ENCODE peak calls at places on chromosomes 13 and 19, in six cellular contexts. O is K562, M is hepatocyte, Q is neural progenitor cell, T is PC-3, A is H1. E is an unnamed sample. For H3K4me1, the result is how much of the 10 kb centered on the place peaks cover.

GRCh38 chr13:30340367-30341184 is 33.2 kb upstream of the KATNAL1 start:
- DNase-seq in Q (no peak), M (peak), A (no peak), T (peak), O (peak), E (peak)

GRCh38 chr19:31274964-31275319 is 74.3 kb downstream of the TSHZ3 start:
- DNase-seq in T (no peak), Q (no peak), O (no peak), M (no peak), A (no peak), E (no peak)

GRCh38 chr19:13116282-13117175 is at the start of gene TRMT1:
- DNase-seq in Q (peak), T (peak), M (peak), A (peak), O (peak), E (peak)

GRCh38 chr19:38507551-38508127 is 74.1 kb downstream of the RYR1 start:
- DNase-seq in O (no peak), M (no peak), A (no peak), T (no peak), Q (no peak), E (no peak)

GRCh38 chr13:62704795-62705329 is 1289.2 kb upstream of the PCDH20 start:
- DNase-seq in O (no peak), A (no peak), T (no peak), M (no peak), Q (no peak), E (no peak)

GRCh38 chr13:101783554-101783953 is 331.1 kb downstream of the ITGBL1 start:
- DNase-seq in O (no peak), T (no peak), A (no peak), M (no peak), Q (no peak), E (no peak)

GRCh38 chr13:33183431-33184130 is 102.0 kb downstream of the STARD13 start:
- DNase-seq in M (no peak), A (no peak), Q (no peak), T (no peak), O (no peak), E (no peak)

GRCh38 chr13:27953671-27954405 is 15.3 kb downstream of the CDX2 start:
- DNase-seq in O (peak), M (peak), A (no peak), Q (peak), T (peak), E (peak)

GRCh38 chr19:48466571-48467325 is 2.4 kb upstream of the CYTH2 start:
- DNase-seq in M (no peak), Q (no peak), O (no peak), T (peak), A (no peak), E (peak)

GRCh38 chr19:56637976-56638555 is 4.9 kb upstream of the SMIM17 start:
- DNase-seq in T (peak), O (peak), A (peak), M (peak), Q (peak), E (peak)

GRCh38 chr19:47758433-47758784 is 13.1 kb downstream of the NOP53 start:
- DNase-seq in M (no peak), T (no peak), A (no peak), Q (no peak), O (no peak), E (no peak)

GRCh38 chr19:45767881-45768643 is 990 bp downstream of the SIX5 start:
- DNase-seq in M (peak), Q (peak), A (no peak), O (peak), T (peak), E (peak)

GRCh38 chr19:19627716-19628498 is at the start of gene LPAR2:
- DNase-seq in M (peak), T (peak), Q (peak), A (no peak), O (no peak), E (peak)

GRCh38 chr19:41616785-41617621 is 9.9 kb downstream of the CEACAM4 start:
- DNase-seq in O (no peak), T (peak), A (no peak), M (peak), Q (peak), E (peak)

GRCh38 chr19:14006766-14007562 is 844 bp upstream of the RFX1 start:
- DNase-seq in T (no peak), A (no peak), O (peak), M (peak), Q (no peak), E (no peak)

GRCh38 chr19:38277549-38277948 is 13.2 kb downstream of the SPINT2 start:
- DNase-seq in M (no peak), Q (no peak), A (no peak), T (peak), O (no peak), E (no peak)

GRCh38 chr19:8335343-8336071 is 7.6 kb downstream of the KANK3 start:
- DNase-seq in O (no peak), T (no peak), A (no peak), M (no peak), Q (no peak), E (no peak)

GRCh38 chr13:110571897-110572777 is 10.6 kb upstream of the RAB20 start:
- DNase-seq in M (no peak), A (no peak), Q (no peak), T (no peak), O (no peak), E (no peak)

GRCh38 chr13:110711778-110712070 is 1.8 kb upstream of the ING1 start:
- DNase-seq in T (no peak), Q (peak), A (no peak), O (no peak), M (peak), E (peak)

GRCh38 chr13:77896536-77896935 is 22.1 kb downstream of the EDNRB start:
- DNase-seq in O (no peak), Q (no peak), T (peak), M (no peak), A (no peak), E (peak)

GRCh38 chr19:29966594-29967249 is 24.7 kb downstream of the URI1 start:
- DNase-seq in T (peak), Q (no peak), O (no peak), A (no peak), M (no peak), E (peak)

GRCh38 chr13:33869005-33869404 is 51.1 kb downstream of the RFC3 start:
- DNase-seq in T (no peak), M (no peak), A (no peak), Q (no peak), O (no peak), E (peak)

GRCh38 chr19:48471836-48472235 is 2.7 kb downstream of the CYTH2 start:
- DNase-seq in T (no peak), Q (no peak), O (no peak), A (no peak), M (no peak), E (no peak)

GRCh38 chr13:98856983-98857382 is 104.5 kb upstream of the SLC15A1 start:
- DNase-seq in T (no peak), A (no peak), O (no peak), M (no peak), Q (no peak), E (no peak)

GRCh38 chr13:74661851-74662250 is 527.6 kb upstream of the KLF12 start:
- DNase-seq in M (no peak), A (no peak), O (no peak), Q (no peak), T (no peak), E (no peak)

GRCh38 chr19:33231511-33231910 is 5.9 kb upstream of the SLC7A10 start:
- DNase-seq in A (no peak), O (no peak), M (no peak), T (no peak), Q (no peak), E (peak)

GRCh38 chr13:26605845-26606244 is 48.4 kb downstream of the WASF3 start:
- DNase-seq in M (no peak), T (peak), A (peak), Q (peak), O (peak), E (no peak)

GRCh38 chr13:104869501-104869900 is 1666.0 kb downstream of the EFNB2 start:
- DNase-seq in T (no peak), O (no peak), Q (no peak), M (no peak), A (no peak), E (no peak)

GRCh38 chr13:106455777-106456176 is 79.7 kb downstream of the EFNB2 start:
- DNase-seq in T (no peak), A (no peak), M (no peak), O (no peak), Q (no peak), E (peak)

GRCh38 chr13:96089749-96090239 is at the start of gene HS6ST3:
- DNase-seq in M (no peak), T (peak), O (peak), Q (peak), A (peak), E (no peak)

GRCh38 chr19:5308471-5309437 is 31.9 kb downstream of the PTPRS start:
- DNase-seq in O (peak), A (no peak), M (peak), Q (no peak), T (no peak), E (peak)

GRCh38 chr19:17389957-17390664 is 3.9 kb downstream of the CCDC194 start:
- DNase-seq in O (peak), M (no peak), Q (no peak), A (no peak), T (no peak), E (no peak)

GRCh38 chr19:16216744-16217670 is 19.3 kb downstream of the AP1M1 start:
- DNase-seq in M (no peak), T (no peak), Q (no peak), O (no peak), A (no peak), E (no peak)

GRCh38 chr13:72368031-72368430 is 359.4 kb downstream of the MZT1 start:
- DNase-seq in T (no peak), A (no peak), Q (no peak), M (no peak), O (no peak), E (peak)

GRCh38 chr19:8575467-8575997 is 1.7 kb downstream of the MYO1F start:
- DNase-seq in M (no peak), Q (no peak), A (no peak), O (peak), T (peak), E (peak)

GRCh38 chr19:748274-748598 is 2.7 kb upstream of the MISP start:
- DNase-seq in T (no peak), Q (no peak), M (peak), A (no peak), O (peak), E (no peak)

GRCh38 chr13:24307211-24308067 is 1.9 kb upstream of the C1QTNF9 start:
- DNase-seq in M (no peak), A (no peak), T (peak), O (no peak), Q (peak), E (no peak)

GRCh38 chr13:78657699-78658629 is 991 bp downstream of the OBI1 start:
- DNase-seq in Q (no peak), M (no peak), O (peak), T (peak), A (no peak), E (peak)

GRCh38 chr13:75353786-75354193 is 128.2 kb downstream of the TBC1D4 start:
- DNase-seq in M (no peak), O (no peak), T (no peak), Q (no peak), A (no peak), E (peak)

GRCh38 chr19:44738603-44739585 is 9.6 kb upstream of the BCL3 start:
- DNase-seq in T (no peak), A (no peak), Q (no peak), O (no peak), M (peak), E (no peak)

GRCh38 chr19:44741841-44742352 is 6.6 kb upstream of the BCL3 start:
- DNase-seq in A (no peak), T (peak), Q (peak), O (peak), M (peak), E (peak)

GRCh38 chr19:44740351-44740824 is 8.1 kb upstream of the BCL3 start:
- DNase-seq in Q (no peak), O (peak), M (no peak), A (no peak), T (no peak), E (no peak)

GRCh38 chr19:44738161-44738535 is 10.4 kb upstream of the BCL3 start:
- DNase-seq in T (no peak), Q (no peak), O (no peak), M (no peak), A (no peak), E (no peak)

DNA sequence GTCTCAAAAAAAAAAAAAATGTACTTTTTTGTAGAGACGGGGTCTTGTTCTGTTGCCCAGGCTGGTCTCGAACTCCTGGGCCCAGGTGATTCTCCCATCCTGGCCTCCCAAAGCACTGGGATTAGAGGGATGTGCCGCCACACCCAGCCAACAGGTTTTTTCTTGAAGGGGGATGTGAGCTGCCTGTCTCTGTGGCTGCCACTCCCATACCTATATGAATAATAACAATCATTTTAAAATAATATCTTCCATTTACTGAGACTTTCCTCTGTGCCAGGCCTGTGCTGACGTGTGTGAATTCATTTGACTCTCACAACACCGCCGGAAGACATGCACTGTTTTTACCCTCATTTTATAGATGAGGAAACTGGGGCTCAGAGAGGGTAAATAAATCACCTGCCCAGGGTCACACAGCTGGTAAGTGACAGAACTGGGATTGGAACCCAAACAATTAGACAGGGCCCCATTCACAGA is 7.2 kb upstream of the BCL3 start:
- DNase-seq in O (no peak), T (peak), Q (no peak), A (no peak), M (no peak), E (peak)
- H3K4me1 ChIP-seq in O (under half), T (under half), Q (under half), A (under half), M (half or more), E (under half)

DNA sequence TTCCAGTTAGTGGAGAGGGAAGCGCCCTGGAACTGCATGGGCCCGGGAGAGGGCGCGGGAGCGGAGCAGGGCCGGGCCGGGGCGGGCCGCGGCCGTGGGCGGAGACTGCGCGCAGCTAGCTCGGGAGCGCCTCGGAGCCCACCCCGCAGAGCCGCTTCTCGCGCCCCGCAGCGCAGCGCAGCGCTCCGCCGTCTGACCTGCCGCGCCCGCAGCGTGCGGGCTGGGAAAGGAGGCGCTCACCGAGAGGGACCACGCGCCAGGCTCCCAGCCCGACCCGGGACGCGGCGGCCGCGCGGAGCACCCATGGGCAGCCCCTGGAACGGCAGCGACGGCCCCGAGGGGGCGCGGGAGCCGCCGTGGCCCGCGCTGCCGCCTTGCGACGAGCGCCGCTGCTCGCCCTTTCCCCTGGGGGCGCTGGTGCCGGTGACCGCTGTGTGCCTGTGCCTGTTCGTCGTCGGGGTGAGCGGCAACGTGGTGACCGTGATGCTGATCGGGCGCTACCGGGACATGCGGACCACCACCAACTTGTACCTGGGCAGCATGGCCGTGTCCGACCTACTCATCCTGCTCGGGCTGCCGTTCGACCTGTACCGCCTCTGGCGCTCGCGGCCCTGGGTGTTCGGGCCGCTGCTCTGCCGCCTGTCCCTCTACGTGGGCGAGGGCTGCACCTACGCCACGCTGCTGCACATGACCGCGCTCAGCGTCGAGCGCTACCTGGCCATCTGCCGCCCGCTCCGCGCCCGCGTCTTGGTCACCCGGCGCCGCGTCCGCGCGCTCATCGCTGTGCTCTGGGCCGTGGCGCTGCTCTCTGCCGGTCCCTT is at the start of gene MLNR:
- DNase-seq in Q (peak), O (peak), A (no peak), T (no peak), M (peak), E (peak)
- TF ChIP-seq CTCF in Q (peak), O (no peak), A (peak), T (no peak), M (peak), E (no peak)

DNA sequence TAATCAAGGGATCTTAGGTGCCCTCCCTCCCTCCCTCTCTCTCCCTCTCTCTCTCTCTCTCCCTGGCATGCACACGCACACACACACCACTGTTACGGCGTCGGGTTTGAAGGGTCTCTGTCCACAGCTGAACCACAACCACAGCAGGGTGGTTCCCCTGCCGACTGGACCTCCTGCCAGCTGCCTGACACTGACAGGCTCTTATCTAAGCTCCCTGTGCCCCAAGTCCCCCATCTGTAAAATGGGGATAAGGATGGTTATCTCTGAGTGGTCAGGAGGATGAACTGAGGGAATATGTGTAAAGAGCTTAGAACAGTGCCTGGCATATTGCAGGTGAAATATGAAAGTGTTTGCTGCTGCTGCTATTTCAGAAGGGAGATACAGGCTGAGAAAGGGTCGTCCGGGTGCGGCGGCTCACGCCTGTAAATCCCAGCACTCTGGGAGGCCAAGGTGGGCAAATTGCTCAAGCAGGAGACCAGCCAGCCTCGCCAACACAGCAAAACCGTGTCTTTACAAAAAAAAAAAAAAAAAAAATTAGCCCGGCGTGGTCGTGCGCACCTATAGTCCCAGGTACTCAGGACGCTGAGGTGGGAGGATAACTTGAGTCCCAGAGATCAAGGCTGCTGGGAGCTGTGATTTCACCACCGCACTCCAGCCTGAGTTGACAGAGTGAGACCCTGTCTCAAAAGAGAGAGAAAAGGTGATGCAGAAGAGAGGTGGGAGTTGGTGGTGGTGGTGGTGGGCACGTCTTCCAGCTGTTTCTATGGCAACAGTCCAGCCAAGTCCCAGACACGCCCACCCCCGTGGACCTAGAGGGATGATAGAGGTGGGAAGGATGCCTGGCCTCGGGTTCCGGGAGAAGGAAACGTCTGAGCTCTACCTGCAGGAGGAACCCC is 972 bp upstream of the SHISA7 start:
- DNase-seq in Q (no peak), M (no peak), A (no peak), T (no peak), O (peak), E (no peak)
- TF ChIP-seq EZH2 in Q (peak), M (no peak), A (no peak), T (no peak), O (no peak), E (peak)

GRCh38 chr13:51771418-51772104 is 32.4 kb downstream of the DHRS12 start:
- DNase-seq in Q (no peak), M (no peak), O (peak), T (no peak), A (no peak), E (no peak)

GRCh38 chr13:51773515-51773914 is 30.4 kb downstream of the DHRS12 start:
- DNase-seq in O (no peak), Q (no peak), M (no peak), T (no peak), A (no peak), E (no peak)

GRCh38 chr13:51770681-51771417 is 33.1 kb downstream of the DHRS12 start:
- DNase-seq in T (no peak), M (no peak), Q (no peak), O (no peak), A (no peak), E (no peak)

GRCh38 chr13:51772781-51773180 is 31.2 kb downstream of the DHRS12 start:
- DNase-seq in T (no peak), M (no peak), O (no peak), Q (no peak), A (no peak), E (no peak)

GRCh38 chr13:51772105-51772455 is 31.9 kb downstream of the DHRS12 start:
- DNase-seq in T (no peak), Q (no peak), M (no peak), O (no peak), A (no peak), E (no peak)
- H3K4me1 ChIP-seq in T (under half), Q (under half), M (under half), O (under half), A (under half), E (under half)

GRCh38 chr19:11551603-11552235 is 7.3 kb downstream of the ELOF1 start:
- DNase-seq in T (no peak), M (no peak), A (no peak), O (peak), Q (peak), E (no peak)
- TF ChIP-seq CTCF in T (peak), M (peak), A (peak), O (peak), Q (peak), E (peak)

E was measured in fibroblast of lung.